ENCODE peak calls at places on chromosome 5, in eight cellular contexts. V, K, R, J, L, C, G and W are unnamed samples.

GRCh38 chr5:17312358-17312757 is 94.9 kb downstream of the BASP1 start:
- DNase-seq in K (no peak), G (no peak), J (no peak), C (no peak), L (no peak), V (no peak), R (no peak), W (no peak)

GRCh38 chr5:144390133-144390532 is 219.5 kb downstream of the KCTD16 start:
- DNase-seq in K (no peak), V (no peak), G (peak), C (peak), L (no peak), R (peak), J (peak), W (no peak)

GRCh38 chr5:56649569-56649968 is 165.8 kb upstream of the MAP3K1 start:
- DNase-seq in G (peak), R (peak), K (no peak), C (peak), J (no peak), V (no peak), L (no peak), W (no peak)

GRCh38 chr5:82593481-82593880 is 315.3 kb upstream of the RPS23 start:
- DNase-seq in C (peak), L (no peak), K (peak), J (no peak), V (no peak), G (peak), R (no peak), W (no peak)

GRCh38 chr5:57441557-57441956 is 41.1 kb downstream of the ACTBL2 start:
- DNase-seq in K (peak), J (no peak), V (no peak), R (no peak), G (peak), L (peak), C (peak), W (peak)

GRCh38 chr5:157855404-157855994 is 3.4 kb downstream of the CLINT1 start:
- DNase-seq in C (peak), R (peak), G (peak), K (peak), J (peak), L (peak), V (no peak), W (no peak)

GRCh38 chr5:179244051-179244450 is 101.2 kb downstream of the ADAMTS2 start:
- DNase-seq in G (no peak), J (no peak), K (no peak), R (no peak), V (no peak), C (no peak), L (no peak), W (no peak)

GRCh38 chr5:29697786-29698414 is 1495.6 kb upstream of the CDH6 start:
- DNase-seq in G (no peak), K (no peak), C (no peak), V (no peak), J (peak), L (no peak), R (no peak), W (no peak)

GRCh38 chr5:1555011-1555807 is 31.4 kb upstream of the LPCAT1 start:
- DNase-seq in R (peak), L (peak), J (peak), G (peak), V (no peak), K (peak), C (peak), W (no peak)

GRCh38 chr5:95738069-95738468 is 6.9 kb downstream of the RHOBTB3 start:
- DNase-seq in R (no peak), V (no peak), G (no peak), K (peak), L (no peak), C (no peak), J (no peak), W (no peak)

DNA sequence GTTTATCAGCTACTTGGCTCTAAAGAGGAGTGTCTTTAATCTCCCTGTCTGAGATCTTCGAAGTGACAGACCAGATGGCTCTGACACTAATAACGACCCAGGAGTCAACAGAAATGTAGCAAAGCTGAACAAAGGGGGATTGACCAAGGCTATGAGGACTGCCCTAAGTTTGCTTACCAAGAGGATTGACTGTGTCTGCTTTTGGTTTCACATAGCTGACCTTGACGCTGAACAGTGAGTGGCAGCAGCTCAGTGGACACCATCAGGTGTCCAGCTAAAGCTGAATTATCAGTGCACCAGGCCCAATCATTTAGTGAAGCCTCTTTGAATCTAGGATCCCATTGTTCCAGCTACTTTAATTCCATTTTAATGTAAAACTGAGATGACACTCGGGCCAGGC is 262.6 kb downstream of the COX7C start:
- DNase-seq in G (no peak), J (no peak), R (no peak), C (no peak), L (no peak), V (no peak), K (no peak), W (no peak)
- H3K27ac ChIP-seq in G (no peak), J (no peak), R (no peak), C (no peak), L (no peak), V (no peak), K (no peak), W (no peak)

DNA sequence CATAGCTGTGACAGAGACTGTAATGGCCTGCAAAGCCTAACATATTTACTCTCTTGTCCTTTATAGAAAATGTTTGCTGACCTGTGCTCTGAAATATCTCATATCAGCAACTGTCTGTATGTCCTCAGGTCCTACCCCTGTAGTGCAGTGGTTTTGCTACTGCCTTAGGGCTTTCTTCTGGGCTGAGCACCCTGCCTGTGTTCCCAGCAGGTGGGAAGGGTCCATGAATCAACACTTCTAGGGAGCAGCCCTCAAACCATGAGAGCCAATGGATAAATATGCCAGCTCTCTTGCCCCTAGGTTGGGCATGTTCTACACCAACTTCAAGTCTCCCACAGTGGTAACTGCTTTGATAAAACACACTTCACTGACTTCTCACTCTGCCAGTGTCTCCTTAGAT is 41.9 kb upstream of the ARRDC3 start:
- DNase-seq in R (no peak), C (no peak), V (no peak), G (no peak), K (no peak), L (no peak), J (no peak), W (no peak)
- H3K27ac ChIP-seq in R (no peak), C (no peak), V (no peak), G (no peak), K (no peak), L (no peak), J (no peak), W (no peak)

GRCh38 chr5:14663734-14664269 is 716 bp upstream of the OTULIN start:
- DNase-seq in R (peak), G (no peak), J (no peak), K (no peak), C (no peak), L (no peak), V (no peak), W (no peak)
- H3K27ac ChIP-seq in R (peak), G (peak), J (peak), K (peak), C (peak), L (peak), V (peak), W (peak)

GRCh38 chr5:54704341-54704740 is 186.8 kb downstream of the SNX18 start:
- DNase-seq in L (no peak), K (no peak), J (no peak), C (peak), G (peak), R (no peak), V (no peak), W (no peak)

GRCh38 chr5:54702470-54702869 is 184.9 kb downstream of the SNX18 start:
- DNase-seq in J (no peak), V (no peak), G (peak), C (peak), R (no peak), K (peak), L (no peak), W (no peak)

GRCh38 chr5:54703568-54704255 is 186.2 kb downstream of the SNX18 start:
- DNase-seq in G (no peak), L (no peak), C (peak), J (no peak), R (no peak), V (no peak), K (peak), W (no peak)

GRCh38 chr5:54704825-54705224 is 187.3 kb downstream of the SNX18 start:
- DNase-seq in G (no peak), V (no peak), C (peak), R (no peak), K (no peak), J (no peak), L (no peak), W (no peak)

GRCh38 chr5:54703091-54703490 is 185.5 kb downstream of the SNX18 start:
- DNase-seq in C (peak), V (no peak), L (peak), J (no peak), G (peak), R (peak), K (peak), W (peak)
- H3K27ac ChIP-seq in C (no peak), V (no peak), L (peak), J (no peak), G (peak), R (no peak), K (peak), W (no peak)

DNA sequence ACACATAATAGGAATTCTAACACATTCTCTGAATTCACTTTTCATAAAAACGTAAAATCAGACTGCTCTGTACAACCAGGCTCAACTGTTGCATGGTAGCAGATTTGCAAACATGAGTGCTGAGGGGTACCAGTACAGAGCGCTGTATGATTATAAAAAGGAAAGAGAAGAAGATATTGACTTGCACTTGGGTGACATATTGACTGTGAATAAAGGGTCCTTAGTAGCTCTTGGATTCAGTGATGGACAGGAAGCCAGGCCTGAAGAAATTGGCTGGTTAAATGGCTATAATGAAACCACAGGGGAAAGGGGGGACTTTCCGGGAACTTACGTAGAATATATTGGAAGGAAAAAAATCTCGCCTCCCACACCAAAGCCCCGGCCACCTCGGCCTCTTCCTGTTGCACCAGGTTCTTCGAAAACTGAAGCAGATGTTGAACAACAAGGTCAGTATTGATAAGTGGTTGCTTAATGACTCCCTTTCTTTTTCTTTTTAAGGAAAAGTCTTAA is 11.1 kb downstream of the PIK3R1 start:
- DNase-seq in K (no peak), J (no peak), L (no peak), R (no peak), C (no peak), V (no peak), G (no peak), W (no peak)
- H3K27ac ChIP-seq in K (no peak), J (no peak), L (no peak), R (no peak), C (no peak), V (no peak), G (no peak), W (no peak)

GRCh38 chr5:173318338-173318737 is 9.9 kb downstream of the STC2 start:
- DNase-seq in R (no peak), V (no peak), K (no peak), J (no peak), G (no peak), L (peak), C (no peak), W (no peak)

GRCh38 chr5:173321886-173322285 is 6.3 kb downstream of the STC2 start:
- DNase-seq in C (peak), L (peak), G (peak), V (no peak), J (no peak), K (no peak), R (no peak), W (no peak)

GRCh38 chr5:173318881-173319609 is 9.2 kb downstream of the STC2 start:
- DNase-seq in V (no peak), K (peak), C (no peak), L (peak), J (no peak), R (no peak), G (no peak), W (no peak)

GRCh38 chr5:173319610-173320100 is 8.6 kb downstream of the STC2 start:
- DNase-seq in K (no peak), C (no peak), J (no peak), R (no peak), G (no peak), L (no peak), V (no peak), W (no peak)

GRCh38 chr5:173320259-173320658 is 8.0 kb downstream of the STC2 start:
- DNase-seq in R (peak), K (no peak), G (no peak), L (peak), C (no peak), V (no peak), J (no peak), W (no peak)
- H3K27ac ChIP-seq in R (peak), K (no peak), G (peak), L (no peak), C (no peak), V (no peak), J (no peak), W (no peak)

GRCh38 chr5:33438996-33439395 is 1.8 kb upstream of the TARS1 start:
- DNase-seq in J (no peak), K (no peak), R (no peak), V (no peak), L (peak), G (no peak), C (no peak), W (no peak)
- H3K27ac ChIP-seq in J (no peak), K (no peak), R (no peak), V (no peak), L (no peak), G (no peak), C (no peak), W (no peak)